ENCODE peak calls at places on chromosomes 1 and 21, in four cellular contexts. E is central memory CD4-positive, alpha-beta T cell; C is substantia nigra; A is glutamatergic neuron. U is an unnamed sample.

GRCh38 chr1:39842726-39843305 is 40.5 kb downstream of the TRIT1 start:
- DNase-seq in E (no peak), C (peak; percentile 45), A (no peak), U (no peak)

GRCh38 chr1:160761886-160762285 is 22.8 kb downstream of the SLAMF7 start:
- DNase-seq in E (no peak), C (no peak), A (no peak), U (peak; percentile 8)

GRCh38 chr1:160047116-160047991 is 15.6 kb upstream of the PIGM start:
- DNase-seq in E (no peak), C (no peak), A (no peak), U (no peak)

GRCh38 chr21:30152792-30153191 is 13.8 kb downstream of the CLDN17 start:
- DNase-seq in E (no peak), C (no peak), A (no peak), U (no peak)

GRCh38 chr21:33360281-33360680 is 35.5 kb downstream of the IFNAR1 start:
- DNase-seq in E (no peak), C (no peak), A (no peak), U (peak; percentile 81)

GRCh38 chr21:16535100-16535418 is 805.3 kb downstream of the USP25 start:
- DNase-seq in E (no peak), C (peak; percentile 69), A (no peak), U (peak; percentile 92)

GRCh38 chr1:211942583-211942982 is 92.8 kb downstream of the INTS7 start:
- DNase-seq in E (no peak), C (no peak), A (no peak), U (no peak)

GRCh38 chr1:156103521-156103947 is 11.0 kb upstream of the LMNA start:
- DNase-seq in E (no peak), C (no peak), A (no peak), U (peak; percentile 89)

GRCh38 chr1:12594966-12595838 is 22.8 kb downstream of the DHRS3 start:
- DNase-seq in E (no peak), C (peak; percentile 45), A (peak; percentile 58), U (peak; percentile 88)

GRCh38 chr21:22020221-22020620 is 1022.0 kb downstream of the NCAM2 start:
- DNase-seq in E (no peak), C (no peak), A (no peak), U (no peak)

GRCh38 chr1:17265162-17265561 is 16.3 kb downstream of the PADI3 start:
- DNase-seq in E (no peak), C (no peak), A (no peak), U (peak; percentile 19)

GRCh38 chr1:32334864-32335618 is 992 bp downstream of the MARCKSL1 start:
- DNase-seq in E (peak; percentile 64), C (peak; percentile 61), A (peak; percentile 61), U (peak; percentile 72)